ENCODE peak calls at places on chromosomes 5 and 9, in eight cellular contexts. H, I, Z, B, U, C, L and W are unnamed samples.

GRCh38 chr5:178114325-178115135 is 1.2 kb downstream of the N4BP3 start:
- DNase-seq in H (no peak), I (no peak), Z (no peak), B (no peak), U (peak; percentile 46), C (no peak), L (no peak), W (peak; percentile 77)

GRCh38 chr5:125699860-125700259 is 723.3 kb upstream of the GRAMD2B start:
- DNase-seq in H (no peak), I (no peak), Z (no peak), B (no peak), U (no peak), C (no peak), L (peak; percentile 13), W (no peak)

GRCh38 chr9:25353783-25354182 is 324.5 kb downstream of the TUSC1 start:
- DNase-seq in H (no peak), I (no peak), Z (no peak), B (no peak), U (no peak), C (no peak), L (no peak), W (no peak)

GRCh38 chr5:175778951-175779475 is 92.4 kb upstream of the CPLX2 start:
- DNase-seq in H (no peak), I (no peak), Z (peak; percentile 15), B (peak; percentile 67), U (no peak), C (no peak), L (peak; percentile 28), W (no peak)

GRCh38 chr5:122053181-122054109 is 24.6 kb downstream of the LOX start:
- DNase-seq in H (peak; percentile 49), I (no peak), Z (peak; percentile 71), B (no peak), U (no peak), C (no peak), L (peak; percentile 57), W (no peak)

GRCh38 chr5:180739271-180739670 is 587 bp downstream of the OR2Y1 start:
- DNase-seq in H (no peak), I (no peak), Z (peak; percentile 45), B (no peak), U (no peak), C (no peak), L (no peak), W (peak; percentile 68)

GRCh38 chr5:79595086-79595485 is 17.2 kb upstream of the TENT2 start:
- DNase-seq in H (no peak), I (no peak), Z (no peak), B (no peak), U (no peak), C (no peak), L (peak; percentile 56), W (no peak)

GRCh38 chr9:123871781-123872180 is 58.1 kb downstream of the DENND1A start:
- DNase-seq in H (no peak), I (no peak), Z (no peak), B (no peak), U (no peak), C (no peak), L (no peak), W (no peak)

GRCh38 chr5:132419517-132420468 is 50.3 kb downstream of the SLC22A5 start:
- DNase-seq in H (peak; percentile 80), I (peak; percentile 78), Z (peak; percentile 79), B (peak; percentile 78), U (peak; percentile 90), C (peak; percentile 47), L (peak; percentile 86), W (peak; percentile 91)

GRCh38 chr9:33439731-33440130 is 7.7 kb downstream of the AQP3 start:
- DNase-seq in H (no peak), I (no peak), Z (no peak), B (no peak), U (no peak), C (no peak), L (no peak), W (no peak)